ENCODE peak calls at places on chromosomes 12 and 14, in seven cellular contexts. A, I, E, D, H, U and Y are unnamed samples.

GRCh38 chr12:47943492-47944359 is 19.7 kb upstream of the TMEM106C start:
- DNase-seq in A (peak), I (no peak), E (no peak), D (no peak), H (no peak), U (no peak), Y (no peak)

GRCh38 chr14:60655898-60656754 is 6.8 kb upstream of the SIX1 start:
- DNase-seq in A (no peak), I (no peak), E (no peak), D (no peak), H (no peak), U (no peak), Y (no peak)

GRCh38 chr14:53956427-53957201 is at the start of gene BMP4:
- DNase-seq in A (peak), I (peak), E (no peak), D (no peak), H (peak), U (no peak), Y (peak)

GRCh38 chr14:99191663-99192621 is 80.1 kb downstream of the BCL11B start:
- DNase-seq in A (peak), I (peak), E (peak), D (no peak), H (peak), U (peak), Y (peak)

GRCh38 chr12:41334390-41334789 is 146.3 kb downstream of the PDZRN4 start:
- DNase-seq in A (no peak), I (no peak), E (no peak), D (no peak), H (no peak), U (no peak), Y (no peak)

GRCh38 chr12:12156116-12156515 is 85.4 kb downstream of the BCL2L14 start:
- DNase-seq in A (no peak), I (no peak), E (no peak), D (no peak), H (no peak), U (no peak), Y (no peak)

GRCh38 chr12:73384592-73384991 is 1112.4 kb downstream of the TRHDE start:
- DNase-seq in A (no peak), I (no peak), E (no peak), D (no peak), H (no peak), U (no peak), Y (no peak)

GRCh38 chr14:61662001-61662400 is 33.3 kb upstream of the HIF1A start:
- DNase-seq in A (no peak), I (no peak), E (no peak), D (no peak), H (no peak), U (no peak), Y (peak)

GRCh38 chr12:19244312-19244711 is 114.8 kb downstream of the PLEKHA5 start:
- DNase-seq in A (no peak), I (no peak), E (no peak), D (no peak), H (no peak), U (no peak), Y (no peak)

GRCh38 chr12:24709201-24709600 is 239.7 kb downstream of the BCAT1 start:
- DNase-seq in A (no peak), I (no peak), E (no peak), D (no peak), H (no peak), U (no peak), Y (no peak)

GRCh38 chr14:34438438-34438837 is 23.6 kb downstream of the SPTSSA start:
- DNase-seq in A (no peak), I (no peak), E (no peak), D (no peak), H (no peak), U (no peak), Y (no peak)

GRCh38 chr12:49698619-49699545 is 8.3 kb downstream of the FMNL3 start:
- DNase-seq in A (peak), I (peak), E (no peak), D (no peak), H (no peak), U (no peak), Y (peak)

GRCh38 chr12:79818856-79819255 is 116.0 kb downstream of the PPP1R12A start:
- DNase-seq in A (peak), I (no peak), E (no peak), D (no peak), H (no peak), U (no peak), Y (peak)

GRCh38 chr12:53810950-53811349 is 59.2 kb upstream of the CISTR start:
- DNase-seq in A (no peak), I (no peak), E (no peak), D (no peak), H (no peak), U (no peak), Y (no peak)

GRCh38 chr14:40574780-40575179 is 1031.9 kb upstream of the LRFN5 start:
- DNase-seq in A (no peak), I (no peak), E (no peak), D (no peak), H (no peak), U (no peak), Y (no peak)

GRCh38 chr14:92914087-92914656 is 8.8 kb upstream of the CHGA start:
- DNase-seq in A (peak), I (peak), E (no peak), D (no peak), H (no peak), U (no peak), Y (peak)

GRCh38 chr12:33795536-33795935 is 226.8 kb upstream of the ALG10 start:
- DNase-seq in A (no peak), I (no peak), E (no peak), D (no peak), H (no peak), U (no peak), Y (no peak)

GRCh38 chr12:77325505-77325904 is 260.1 kb upstream of the E2F7 start:
- DNase-seq in A (no peak), I (no peak), E (peak), D (no peak), H (no peak), U (peak), Y (no peak)

GRCh38 chr12:95731519-95731958 is 59.0 kb downstream of the NTN4 start:
- DNase-seq in A (no peak), I (no peak), E (no peak), D (no peak), H (no peak), U (no peak), Y (no peak)